ENCODE peak calls at places on chromosomes 4 and X, in six cellular contexts. J, Y, H, G, U and O are unnamed samples. For H3K4me1, the result is how much of the 10 kb centered on the place peaks cover.

GRCh38 chrX:17377795-17378194 is 2.8 kb downstream of the NHS start:
- DNase-seq in U (no peak), J (no peak), G (no peak), Y (no peak), H (no peak), O (no peak)

GRCh38 chrX:20729421-20729820 is 462.7 kb upstream of the RPS6KA3 start:
- DNase-seq in Y (no peak), G (no peak), H (no peak), J (no peak), U (no peak), O (no peak)

GRCh38 chr4:47221721-47222120 is 190.4 kb downstream of the GABRB1 start:
- DNase-seq in H (no peak), Y (no peak), G (no peak), J (no peak), U (peak), O (no peak)

GRCh38 chrX:105758784-105759183 is 63.6 kb upstream of the NRK start:
- DNase-seq in J (no peak), G (no peak), U (no peak), Y (no peak), H (no peak), O (no peak)

GRCh38 chr4:22587253-22587652 is 71.4 kb upstream of the ADGRA3 start:
- DNase-seq in Y (no peak), U (no peak), J (no peak), G (no peak), H (no peak), O (no peak)

GRCh38 chr4:101356928-101357327 is 9.6 kb upstream of the PPP3CA start:
- DNase-seq in U (peak), G (peak), Y (no peak), H (peak), J (peak), O (peak)

GRCh38 chrX:97563531-97564133 is 679.9 kb downstream of the RPA4 start:
- DNase-seq in J (peak), Y (no peak), U (peak), H (peak), G (no peak), O (peak)

GRCh38 chrX:129649268-129650182 is 5.2 kb downstream of the APLN start:
- DNase-seq in Y (no peak), J (peak), U (peak), G (no peak), H (no peak), O (no peak)

GRCh38 chrX:24396236-24396929 is 35.9 kb downstream of the SUPT20HL1 start:
- DNase-seq in J (no peak), G (no peak), Y (no peak), H (peak), U (peak), O (no peak)

GRCh38 chr4:53763813-53764597 is 172.7 kb upstream of the LNX1 start:
- DNase-seq in J (no peak), G (no peak), H (no peak), Y (no peak), U (peak), O (no peak)

GRCh38 chrX:134603806-134604700 is 54.2 kb downstream of the PLAC1 start:
- DNase-seq in U (peak), J (no peak), Y (no peak), G (no peak), H (peak), O (peak)

GRCh38 chr4:22338806-22339205 is 177.1 kb downstream of the ADGRA3 start:
- DNase-seq in H (no peak), G (no peak), Y (no peak), J (peak), U (no peak), O (no peak)

GRCh38 chr4:160423879-160424451 is 1321.1 kb downstream of the RAPGEF2 start:
- DNase-seq in J (no peak), H (no peak), Y (no peak), G (no peak), U (no peak), O (no peak)

GRCh38 chrX:10518073-10518472 is 102.3 kb downstream of the MID1 start:
- DNase-seq in Y (no peak), U (no peak), J (no peak), H (no peak), G (no peak), O (no peak)

GRCh38 chr4:158008551-158009218 is 164.1 kb downstream of the GASK1B start:
- DNase-seq in U (peak), H (peak), G (no peak), Y (no peak), J (no peak), O (no peak)

GRCh38 chr4:84691170-84691691 is 108.3 kb downstream of the CDS1 start:
- DNase-seq in G (no peak), H (peak), J (no peak), U (peak), Y (no peak), O (peak)

GRCh38 chrX:145727476-145727875 is 90.2 kb upstream of the SLITRK2 start:
- DNase-seq in J (no peak), U (no peak), H (no peak), Y (no peak), G (no peak), O (no peak)

GRCh38 chr4:83221897-83222441 is 62.6 kb downstream of the COQ2 start:
- DNase-seq in U (no peak), Y (no peak), H (no peak), G (no peak), J (no peak), O (no peak)

GRCh38 chr4:6195602-6196319 is 4.6 kb downstream of the JAKMIP1 start:
- DNase-seq in H (no peak), J (no peak), U (no peak), G (no peak), Y (no peak), O (no peak)

GRCh38 chr4:6546681-6547447 is 28.1 kb upstream of the MAN2B2 start:
- DNase-seq in J (peak), U (peak), H (peak), G (peak), Y (no peak), O (peak)

GRCh38 chr4:114691865-114692264 is 93.3 kb downstream of the UGT8 start:
- DNase-seq in J (no peak), H (no peak), U (no peak), G (no peak), Y (no peak), O (no peak)

GRCh38 chr4:11743236-11743635 is 314.5 kb upstream of the HS3ST1 start:
- DNase-seq in Y (no peak), U (peak), J (no peak), G (no peak), H (peak), O (no peak)

GRCh38 chrX:120251471-120252011 is 929 bp downstream of the ZBTB33 start:
- DNase-seq in G (peak), H (peak), Y (no peak), U (peak), J (peak), O (peak)

GRCh38 chr4:41507292-41507933 is 30.5 kb upstream of the LIMCH1 start:
- DNase-seq in J (no peak), Y (no peak), G (no peak), U (no peak), H (no peak), O (no peak)

GRCh38 chr4:23966720-23967119 is 76.9 kb upstream of the PPARGC1A start:
- DNase-seq in G (no peak), H (no peak), J (no peak), U (no peak), Y (no peak), O (no peak)

GRCh38 chrX:154327026-154327820 is 31.6 kb downstream of the TKTL1 start:
- DNase-seq in Y (no peak), H (no peak), G (no peak), U (no peak), J (no peak), O (peak)

GRCh38 chr4:5708171-5708828 is at the start of gene EVC2:
- DNase-seq in U (peak), G (peak), J (peak), H (peak), Y (peak), O (peak)

GRCh38 chr4:98613453-98614075 is 44.8 kb downstream of the TSPAN5 start:
- DNase-seq in Y (no peak), G (no peak), U (no peak), J (no peak), H (no peak), O (no peak)

GRCh38 chr4:125123710-125124109 is 191.0 kb upstream of the FAT4 start:
- DNase-seq in G (no peak), J (no peak), H (no peak), U (peak), Y (no peak), O (no peak)

GRCh38 chrX:139776614-139777013 is 68.6 kb upstream of the MCF2 start:
- DNase-seq in J (no peak), Y (no peak), U (no peak), G (no peak), H (no peak), O (no peak)

GRCh38 chr4:175456131-175456530 is 355.9 kb downstream of the GPM6A start:
- DNase-seq in H (no peak), U (no peak), J (no peak), G (no peak), Y (no peak), O (no peak)

GRCh38 chrX:154526901-154527675 is 11.1 kb upstream of the FAM3A start:
- DNase-seq in G (peak), U (peak), H (peak), J (peak), Y (peak), O (peak)

GRCh38 chr4:3716876-3717235 is 49.3 kb upstream of the ADRA2C start:
- DNase-seq in H (no peak), Y (no peak), U (no peak), J (no peak), G (no peak), O (no peak)

GRCh38 chr4:84530449-84530848 is 31.4 kb upstream of the NKX6-1 start:
- DNase-seq in J (no peak), U (peak), Y (no peak), H (no peak), G (no peak), O (no peak)

GRCh38 chr4:100190643-100191600 is 654 bp upstream of the DDIT4L start:
- DNase-seq in U (peak), G (no peak), Y (no peak), H (peak), J (no peak), O (no peak)

GRCh38 chrX:68433155-68433980 is at the start of gene OPHN1:
- DNase-seq in U (peak), J (peak), H (peak), Y (peak), G (peak), O (peak)

GRCh38 chr4:177546745-177547144 is 104.5 kb upstream of the AGA start:
- DNase-seq in J (no peak), H (no peak), U (peak), Y (no peak), G (no peak), O (no peak)

GRCh38 chr4:73341454-73341853 is 62.6 kb upstream of the ALB start:
- DNase-seq in U (peak), J (peak), Y (no peak), H (peak), G (peak), O (peak)

GRCh38 chr4:24559889-24560288 is 24.5 kb downstream of the DHX15 start:
- DNase-seq in U (peak), H (no peak), Y (no peak), J (no peak), G (no peak), O (no peak)

DNA sequence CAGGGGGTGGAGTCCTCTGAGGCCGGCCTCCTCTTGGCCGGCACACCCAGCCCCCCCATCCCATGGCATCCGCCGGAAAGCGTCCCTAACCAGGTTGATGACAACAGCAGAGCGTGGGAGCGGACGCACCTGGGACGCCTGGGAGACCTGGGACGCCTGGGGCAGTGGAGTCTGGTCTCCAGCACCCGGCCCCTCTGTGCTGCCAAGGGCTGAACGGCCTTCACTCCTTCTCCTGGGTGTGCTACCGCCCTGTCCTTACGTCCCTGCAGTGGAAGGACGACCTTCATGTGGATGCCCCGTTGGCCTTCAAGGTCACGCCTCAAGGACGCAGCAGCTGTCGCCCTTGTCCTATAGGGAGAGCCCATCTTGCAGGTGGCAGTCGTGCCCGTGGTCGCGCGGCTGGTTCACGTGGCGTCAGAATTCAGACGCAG is 26.9 kb downstream of the NKX1-1 start:
- DNase-seq in J (no peak), Y (no peak), G (peak), H (no peak), U (no peak), O (no peak)
- TF ChIP-seq POLR2A in J (no peak), Y (no peak), G (no peak), H (no peak), U (no peak), O (no peak)

GRCh38 chr4:38902695-38903094 is 35.1 kb downstream of the FAM114A1 start:
- DNase-seq in G (no peak), J (no peak), Y (no peak), U (no peak), H (peak), O (no peak)
- TF ChIP-seq CTCF in G (peak), J (peak), Y (no peak), U (peak), H (no peak), O (no peak)

GRCh38 chr4:15034071-15034764 is 31.9 kb downstream of the CPEB2 start:
- DNase-seq in J (no peak), U (peak), G (no peak), H (peak), Y (no peak), O (no peak)
- H3K4me1 ChIP-seq in J (half or more), U (under half), G (under half), H (under half), Y (under half), O (under half)

GRCh38 chrX:39852496-39852895 is 245.3 kb downstream of the BCOR start:
- DNase-seq in G (no peak), J (no peak), U (no peak), H (no peak), Y (no peak), O (no peak)

GRCh38 chrX:39856472-39857121 is 241.2 kb downstream of the BCOR start:
- DNase-seq in G (no peak), U (no peak), Y (no peak), H (peak), J (peak), O (no peak)

GRCh38 chrX:39855748-39856129 is 242.0 kb downstream of the BCOR start:
- DNase-seq in U (peak), J (peak), Y (no peak), G (no peak), H (peak), O (peak)

GRCh38 chrX:39853417-39853816 is 244.3 kb downstream of the BCOR start:
- DNase-seq in G (no peak), U (no peak), H (no peak), Y (no peak), J (no peak), O (no peak)

DNA sequence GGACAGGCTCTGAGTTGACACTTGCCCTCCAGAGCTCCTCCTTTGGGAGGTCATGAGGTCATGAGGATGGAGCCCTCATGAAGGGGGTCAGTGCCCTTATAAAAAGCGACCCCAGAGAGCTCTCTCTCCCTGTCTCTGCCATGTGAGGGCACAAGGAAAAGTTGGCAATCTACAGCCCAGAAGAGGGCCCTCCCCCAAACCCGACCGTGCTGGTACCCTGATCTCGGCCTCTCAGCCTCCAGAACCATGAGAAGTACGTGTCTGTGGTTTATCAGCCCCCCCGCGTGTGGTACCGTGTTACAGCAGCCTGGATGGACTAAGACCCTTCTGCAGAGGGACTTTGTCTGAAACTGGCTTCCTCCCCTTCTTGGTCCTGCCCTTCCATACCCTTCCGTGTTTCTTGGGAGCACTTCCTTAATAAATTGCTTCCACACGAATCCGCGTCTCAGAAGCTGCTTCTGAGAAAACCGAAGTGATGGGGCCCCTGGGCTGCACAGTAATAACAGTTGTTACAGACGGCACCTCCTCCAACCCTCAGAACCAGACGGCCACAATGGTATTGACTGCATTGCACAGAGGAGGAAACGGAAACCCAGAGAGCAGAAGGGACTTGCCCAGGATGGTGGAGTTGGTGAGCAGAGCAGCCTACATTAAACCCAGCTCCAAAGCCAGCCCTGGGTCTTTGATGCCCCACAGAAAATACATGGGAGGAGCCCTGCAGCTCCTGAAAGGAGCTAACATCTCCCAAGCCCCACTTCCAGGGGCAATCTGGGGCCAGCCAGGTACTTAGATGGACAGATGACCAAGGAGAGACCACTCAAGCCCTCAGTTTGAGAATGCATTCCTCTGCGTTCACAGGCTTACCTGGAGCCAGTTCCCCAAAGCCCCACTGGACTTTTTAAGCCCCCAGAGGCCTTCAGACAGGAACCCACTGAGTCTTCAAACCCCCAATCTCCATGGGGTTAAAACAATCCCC is 242.7 kb downstream of the BCOR start:
- DNase-seq in G (no peak), H (no peak), J (no peak), U (no peak), Y (no peak), O (no peak)
- TF ChIP-seq POLR2A in G (no peak), H (no peak), J (no peak), U (no peak), Y (no peak), O (no peak)